ENCODE peak calls at places on chromosomes 7 and 10, in eight cellular contexts. B is fibroblast of villous mesenchyme; I is fibroblast of mammary gland; S is OCI-LY7; W is PC-9; P is CD4-positive, CD25-positive, alpha-beta regulatory T cell; K is fibroblast of pulmonary artery; N is keratinocyte. Q is an unnamed sample.
A peak's percentile ranks its signal among the peaks of the same experiment; 100 is the strongest.

GRCh38 chr10:94052901-94053638 is 59.3 kb downstream of the PLCE1 start:
- DNase-seq in B (no peak), I (no peak), S (no peak), W (no peak), P (no peak), K (no peak), N (no peak), Q (no peak)

GRCh38 chr7:116113310-116113709 is 82.7 kb upstream of the TFEC start:
- DNase-seq in B (no peak), I (no peak), S (no peak), W (no peak), P (no peak), K (no peak), N (no peak), Q (no peak)

GRCh38 chr7:121800916-121801675 is 71.9 kb upstream of the PTPRZ1 start:
- DNase-seq in B (no peak), I (no peak), S (no peak), W (no peak), P (no peak), K (no peak), N (no peak), Q (no peak)

GRCh38 chr10:125283191-125283590 is 122.8 kb upstream of the CTBP2 start:
- DNase-seq in B (no peak), I (no peak), S (no peak), W (no peak), P (no peak), K (no peak), N (no peak), Q (no peak)

GRCh38 chr10:62580396-62580795 is 206.2 kb downstream of the ZNF365 start:
- DNase-seq in B (peak; percentile 22), I (peak; percentile 83), S (no peak), W (no peak), P (no peak), K (no peak), N (no peak), Q (no peak)

GRCh38 chr10:6306917-6307316 is 104.2 kb downstream of the PFKFB3 start:
- DNase-seq in B (no peak), I (no peak), S (no peak), W (no peak), P (no peak), K (no peak), N (no peak), Q (no peak)

GRCh38 chr10:61830072-61830845 is 71.2 kb upstream of the ARID5B start:
- DNase-seq in B (no peak), I (no peak), S (no peak), W (no peak), P (no peak), K (peak; percentile 20), N (no peak), Q (no peak)

GRCh38 chr7:28411876-28412662 is at the start of gene CREB5:
- DNase-seq in B (no peak), I (peak; percentile 39), S (peak; percentile 34), W (no peak), P (no peak), K (peak; percentile 35), N (no peak), Q (no peak)

GRCh38 chr7:74097937-74098614 is 14.5 kb downstream of the LIMK1 start:
- DNase-seq in B (peak; percentile 97), I (peak; percentile 99), S (no peak), W (no peak), P (no peak), K (peak; percentile 76), N (peak; percentile 75), Q (no peak)

GRCh38 chr7:16934947-16935742 is 53.4 kb upstream of the AGR3 start:
- DNase-seq in B (no peak), I (peak; percentile 75), S (no peak), W (peak; percentile 82), P (no peak), K (no peak), N (peak; percentile 57), Q (no peak)

GRCh38 chr7:107185716-107186115 is 16.9 kb downstream of the HBP1 start:
- DNase-seq in B (peak; percentile 16), I (no peak), S (no peak), W (no peak), P (no peak), K (no peak), N (no peak), Q (no peak)

GRCh38 chr7:107194051-107194450 is 25.2 kb downstream of the HBP1 start:
- DNase-seq in B (no peak), I (no peak), S (no peak), W (no peak), P (no peak), K (no peak), N (no peak), Q (no peak)

GRCh38 chr7:107187774-107188173 is 19.0 kb downstream of the HBP1 start:
- DNase-seq in B (no peak), I (no peak), S (no peak), W (no peak), P (no peak), K (no peak), N (no peak), Q (no peak)

GRCh38 chr7:107186242-107186641 is 17.4 kb downstream of the HBP1 start:
- DNase-seq in B (no peak), I (peak; percentile 42), S (no peak), W (no peak), P (no peak), K (no peak), N (no peak), Q (no peak)

GRCh38 chr7:107190090-107190489 is 21.3 kb downstream of the HBP1 start:
- DNase-seq in B (no peak), I (no peak), S (no peak), W (no peak), P (no peak), K (no peak), N (no peak), Q (no peak)
- H3K4me3 ChIP-seq in B (no peak overlapping the region), I (no peak overlapping the region), S (no peak overlapping the region), W (no peak overlapping the region), P (no peak overlapping the region), K (no peak overlapping the region), N (no peak overlapping the region), Q (no peak overlapping the region)

DNA sequence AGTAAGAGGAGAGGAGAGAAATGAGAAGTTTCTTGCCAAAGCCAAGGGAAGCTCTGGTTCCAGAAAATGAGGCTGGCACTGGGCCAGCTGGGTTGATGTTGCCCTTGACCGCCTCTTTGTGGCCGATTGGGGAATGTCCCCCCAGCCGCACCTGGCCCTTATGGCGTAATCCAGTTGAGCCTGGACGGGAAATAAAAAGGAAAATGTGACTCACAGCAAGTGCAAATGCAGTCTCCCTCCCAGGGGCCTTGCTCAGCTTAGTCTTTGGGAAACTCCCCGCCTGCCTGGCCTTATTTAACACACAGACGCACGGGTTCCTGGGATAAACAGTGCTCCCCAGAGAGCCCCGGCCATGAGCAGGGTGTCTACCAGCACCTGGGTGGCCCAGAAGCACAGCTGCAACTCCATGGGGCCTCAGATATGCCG is 174.8 kb downstream of the KIAA1217 start:
- DNase-seq in B (peak; percentile 83), I (peak; percentile 98), S (no peak), W (peak; percentile 83), P (no peak), K (peak; percentile 99), N (peak; percentile 91), Q (no peak)
- H3K4me3 ChIP-seq in B (no peak overlapping the region), I (no peak overlapping the region), S (no peak overlapping the region), W (no peak overlapping the region), P (no peak overlapping the region), K (no peak overlapping the region), N (peak overlapping the region; percentile 3), Q (no peak overlapping the region)

GRCh38 chr7:43077285-43077684 is 35.2 kb upstream of the HECW1 start:
- DNase-seq in B (no peak), I (no peak), S (no peak), W (no peak), P (no peak), K (no peak), N (no peak), Q (no peak)

GRCh38 chr7:43076606-43077005 is 35.8 kb upstream of the HECW1 start:
- DNase-seq in B (no peak), I (no peak), S (no peak), W (no peak), P (no peak), K (no peak), N (no peak), Q (no peak)

GRCh38 chr7:43078794-43079193 is 33.7 kb upstream of the HECW1 start:
- DNase-seq in B (no peak), I (no peak), S (no peak), W (no peak), P (no peak), K (no peak), N (no peak), Q (no peak)

GRCh38 chr7:43076189-43076605 is 36.2 kb upstream of the HECW1 start:
- DNase-seq in B (no peak), I (peak; percentile 63), S (peak; percentile 38), W (no peak), P (peak; percentile 25), K (peak; percentile 5), N (no peak), Q (no peak)

DNA sequence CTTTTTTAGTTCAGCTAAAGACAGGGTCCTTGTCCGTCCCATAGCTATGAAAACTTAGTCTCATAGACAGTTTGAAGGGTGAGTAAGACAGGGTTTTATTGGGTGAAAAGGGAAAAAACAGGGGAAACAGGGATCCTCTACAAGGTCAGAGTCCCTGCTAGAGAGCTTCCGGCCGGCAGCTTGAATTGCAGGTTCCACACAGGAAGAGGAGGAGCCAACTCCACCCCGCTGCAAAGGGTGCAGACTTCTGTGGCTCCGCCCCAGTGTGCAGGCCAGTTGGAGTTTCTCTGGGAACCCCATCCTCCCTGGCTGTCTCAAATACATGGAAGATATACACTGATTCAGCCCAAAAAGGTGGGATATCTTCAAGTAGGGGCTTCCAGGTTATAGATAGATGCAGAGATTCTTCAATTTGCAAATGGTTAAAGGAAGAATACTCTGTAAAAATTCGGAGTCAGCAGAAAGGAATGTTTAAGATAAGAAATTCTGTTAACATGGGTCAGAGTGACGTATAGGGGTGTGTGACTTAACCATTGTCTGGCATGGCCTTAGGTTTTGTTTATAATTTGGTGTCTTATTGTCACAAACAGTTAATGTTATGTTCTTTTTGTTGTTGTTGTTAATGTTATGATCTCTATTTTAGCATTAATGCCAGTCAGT is 34.6 kb upstream of the HECW1 start:
- DNase-seq in B (peak; percentile 23), I (no peak), S (no peak), W (no peak), P (peak; percentile 2), K (peak; percentile 71), N (no peak), Q (no peak)
- H3K4me3 ChIP-seq in B (no peak overlapping the region), I (no peak overlapping the region), S (no peak overlapping the region), W (no peak overlapping the region), P (no peak overlapping the region), K (no peak overlapping the region), N (no peak overlapping the region), Q (no peak overlapping the region)

GRCh38 chr7:100895956-100896742 is 461 bp upstream of the ACHE start:
- DNase-seq in B (no peak), I (no peak), S (no peak), W (no peak), P (peak; percentile 27), K (no peak), N (no peak), Q (no peak)
- H3K4me3 ChIP-seq in B (peak overlapping the region; percentile 12), I (no peak overlapping the region), S (no peak overlapping the region), W (no peak overlapping the region), P (no peak overlapping the region), K (no peak overlapping the region), N (no peak overlapping the region), Q (no peak overlapping the region)

DNA sequence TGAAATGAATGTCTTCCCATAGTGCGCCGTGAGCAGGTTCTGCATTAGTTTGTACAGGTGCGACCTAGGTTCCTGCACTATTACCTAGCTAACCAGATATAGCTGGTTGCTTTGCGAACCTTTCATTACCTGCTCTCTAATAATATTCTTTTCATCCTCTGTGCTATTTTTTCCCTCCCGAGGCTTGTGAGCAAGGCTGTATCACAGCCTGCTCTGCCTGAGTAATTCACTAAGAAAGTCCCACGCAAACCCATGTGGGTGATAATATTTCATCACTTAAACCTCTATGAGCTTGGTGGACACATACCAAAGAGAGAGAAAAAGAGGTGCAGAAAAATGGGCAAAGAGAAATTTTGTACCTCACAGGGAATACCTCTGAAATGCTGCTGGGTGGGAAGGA is 8.4 kb downstream of the INHBA start:
- DNase-seq in B (no peak), I (no peak), S (no peak), W (no peak), P (no peak), K (no peak), N (no peak), Q (no peak)
- H3K4me3 ChIP-seq in B (no peak overlapping the region), I (no peak overlapping the region), S (no peak overlapping the region), W (no peak overlapping the region), P (no peak overlapping the region), K (no peak overlapping the region), N (no peak overlapping the region), Q (no peak overlapping the region)